ENCODE peak calls at places on chromosomes 4 and X, in four cellular contexts. One of them, this sample, is unnamed.

GRCh38 chr4:160202802-160203201 is 1099.9 kb downstream of the RAPGEF2 start:
- DNase-seq in brain microvascular endothelial cell: peak; percentile 32
- DNase-seq in fibroblast of lung: no peak
- DNase-seq in cardiac muscle cell: no peak
- DNase-seq in this sample: no peak

GRCh38 chrX:111098874-111099273 is 2.9 kb downstream of the PAK3 start:
- DNase-seq in brain microvascular endothelial cell: no peak
- DNase-seq in fibroblast of lung: peak; percentile 3
- DNase-seq in cardiac muscle cell: peak; percentile 75
- DNase-seq in this sample: peak; percentile 34

GRCh38 chr4:77305766-77306165 is 148.8 kb downstream of the CCNG2 start:
- DNase-seq in brain microvascular endothelial cell: no peak
- DNase-seq in fibroblast of lung: no peak
- DNase-seq in cardiac muscle cell: no peak
- DNase-seq in this sample: no peak

GRCh38 chrX:50158616-50159015 is 42.2 kb downstream of the AKAP4 start:
- DNase-seq in brain microvascular endothelial cell: no peak
- DNase-seq in fibroblast of lung: no peak
- DNase-seq in cardiac muscle cell: no peak
- DNase-seq in this sample: no peak

GRCh38 chr4:104351696-104352095 is 143.0 kb downstream of the CXXC4 start:
- DNase-seq in brain microvascular endothelial cell: no peak
- DNase-seq in fibroblast of lung: no peak
- DNase-seq in cardiac muscle cell: no peak
- DNase-seq in this sample: no peak

GRCh38 chrX:39907964-39908616 is 189.7 kb downstream of the BCOR start:
- DNase-seq in brain microvascular endothelial cell: peak; percentile 90
- DNase-seq in fibroblast of lung: peak; percentile 85
- DNase-seq in cardiac muscle cell: peak; percentile 36
- DNase-seq in this sample: no peak

GRCh38 chr4:150515135-150515534 is 66.8 kb upstream of the MAB21L2 start:
- DNase-seq in brain microvascular endothelial cell: no peak
- DNase-seq in fibroblast of lung: peak; percentile 14
- DNase-seq in cardiac muscle cell: no peak
- DNase-seq in this sample: no peak

GRCh38 chr4:143351149-143351691 is 14.5 kb downstream of the GAB1 start:
- DNase-seq in brain microvascular endothelial cell: no peak
- DNase-seq in fibroblast of lung: no peak
- DNase-seq in cardiac muscle cell: no peak
- DNase-seq in this sample: no peak

GRCh38 chr4:57065730-57066482 is 44.3 kb downstream of the IGFBP7 start:
- DNase-seq in brain microvascular endothelial cell: no peak
- DNase-seq in fibroblast of lung: no peak
- DNase-seq in cardiac muscle cell: no peak
- DNase-seq in this sample: no peak

GRCh38 chr4:80731436-80731835 is 299.1 kb upstream of the BMP3 start:
- DNase-seq in brain microvascular endothelial cell: no peak
- DNase-seq in fibroblast of lung: no peak
- DNase-seq in cardiac muscle cell: no peak
- DNase-seq in this sample: no peak

GRCh38 chr4:165766018-165766417 is 107.0 kb upstream of the TLL1 start:
- DNase-seq in brain microvascular endothelial cell: no peak
- DNase-seq in fibroblast of lung: no peak
- DNase-seq in cardiac muscle cell: no peak
- DNase-seq in this sample: no peak

GRCh38 chr4:130524057-130524456 is 1428.1 kb downstream of the C4orf33 start:
- DNase-seq in brain microvascular endothelial cell: no peak
- DNase-seq in fibroblast of lung: no peak
- DNase-seq in cardiac muscle cell: no peak
- DNase-seq in this sample: no peak

GRCh38 chr4:113644398-113644797 is 117.1 kb downstream of the CAMK2D start:
- DNase-seq in brain microvascular endothelial cell: no peak
- DNase-seq in fibroblast of lung: no peak
- DNase-seq in cardiac muscle cell: no peak
- DNase-seq in this sample: no peak

GRCh38 chr4:76088719-76089118 is 14.2 kb downstream of the ART3 start:
- DNase-seq in brain microvascular endothelial cell: no peak
- DNase-seq in fibroblast of lung: no peak
- DNase-seq in cardiac muscle cell: no peak
- DNase-seq in this sample: no peak

GRCh38 chr4:73451978-73452747 is 16.1 kb downstream of the AFP start:
- DNase-seq in brain microvascular endothelial cell: no peak
- DNase-seq in fibroblast of lung: no peak
- DNase-seq in cardiac muscle cell: no peak
- DNase-seq in this sample: no peak

GRCh38 chrX:55161581-55161980 is 58.6 kb upstream of the PAGE5 start:
- DNase-seq in brain microvascular endothelial cell: no peak
- DNase-seq in fibroblast of lung: peak; percentile 1
- DNase-seq in cardiac muscle cell: no peak
- DNase-seq in this sample: no peak

GRCh38 chrX:119145241-119145653 is 17.6 kb upstream of the KIAA1210 start:
- DNase-seq in brain microvascular endothelial cell: no peak
- DNase-seq in fibroblast of lung: peak; percentile 2
- DNase-seq in cardiac muscle cell: peak; percentile 6
- DNase-seq in this sample: no peak

GRCh38 chrX:22090181-22090580 is 58.1 kb downstream of the PHEX start:
- DNase-seq in brain microvascular endothelial cell: peak; percentile 73
- DNase-seq in fibroblast of lung: peak; percentile 82
- DNase-seq in cardiac muscle cell: no peak
- DNase-seq in this sample: no peak

GRCh38 chr4:140251566-140251965 is 97.6 kb upstream of the MAML3 start:
- DNase-seq in brain microvascular endothelial cell: no peak
- DNase-seq in fibroblast of lung: no peak
- DNase-seq in cardiac muscle cell: no peak
- DNase-seq in this sample: no peak

GRCh38 chrX:9627827-9628406 is 137.7 kb downstream of the GPR143 start:
- DNase-seq in brain microvascular endothelial cell: no peak
- DNase-seq in fibroblast of lung: peak; percentile 10
- DNase-seq in cardiac muscle cell: no peak
- DNase-seq in this sample: no peak

GRCh38 chr4:108919229-108919893 is 156.5 kb upstream of the ETNPPL start:
- DNase-seq in brain microvascular endothelial cell: no peak
- DNase-seq in fibroblast of lung: no peak
- DNase-seq in cardiac muscle cell: no peak
- DNase-seq in this sample: no peak

GRCh38 chr4:183504930-183505555 is at the start of gene ING2:
- DNase-seq in brain microvascular endothelial cell: peak; percentile 6
- DNase-seq in fibroblast of lung: no peak
- DNase-seq in cardiac muscle cell: peak; percentile 76
- DNase-seq in this sample: no peak

GRCh38 chr4:108540536-108540935 is 79.8 kb upstream of the RPL34 start:
- DNase-seq in brain microvascular endothelial cell: no peak
- DNase-seq in fibroblast of lung: no peak
- DNase-seq in cardiac muscle cell: no peak
- DNase-seq in this sample: no peak

GRCh38 chr4:146273204-146273901 is 59.0 kb downstream of the REELD1 start:
- DNase-seq in brain microvascular endothelial cell: no peak
- DNase-seq in fibroblast of lung: no peak
- DNase-seq in cardiac muscle cell: no peak
- DNase-seq in this sample: peak; percentile 80

GRCh38 chrX:69082055-69082752 is 83.0 kb downstream of the PJA1 start:
- DNase-seq in brain microvascular endothelial cell: no peak
- DNase-seq in fibroblast of lung: no peak
- DNase-seq in cardiac muscle cell: no peak
- DNase-seq in this sample: no peak

DNA sequence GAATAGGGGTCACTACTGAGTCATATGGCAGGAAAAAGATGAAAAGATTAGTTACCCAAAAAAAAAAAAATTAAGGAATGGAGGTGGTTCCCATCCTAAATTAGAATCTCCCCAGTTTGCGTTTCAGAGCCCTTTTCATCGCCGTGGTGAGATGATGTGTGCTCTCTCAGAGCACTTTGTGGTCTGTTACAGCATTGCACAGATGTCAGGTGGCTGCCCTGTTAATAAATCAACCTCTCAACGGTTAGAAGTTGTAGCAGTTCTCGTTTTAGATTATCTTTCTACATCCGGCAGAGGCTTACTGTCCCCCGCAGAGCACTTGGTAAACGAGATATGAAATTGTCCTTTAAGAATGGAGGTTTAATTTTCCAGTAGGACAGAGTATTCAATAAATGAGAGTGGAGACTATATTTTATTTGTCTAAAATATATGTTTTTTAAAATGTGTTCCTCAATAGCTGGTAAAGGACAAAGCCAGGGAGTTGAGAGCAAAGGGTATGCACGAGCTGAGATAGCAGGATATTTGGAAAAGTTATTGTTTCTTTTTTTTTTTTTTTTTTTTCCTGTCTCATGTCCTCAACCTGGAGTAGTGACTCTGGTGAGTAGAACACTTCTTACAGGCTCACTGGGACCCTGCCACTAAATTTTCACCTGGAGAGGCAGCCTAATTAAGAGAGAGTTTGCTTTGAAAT is 26.9 kb downstream of the AFF1 start:
- DNase-seq in brain microvascular endothelial cell: no peak
- DNase-seq in fibroblast of lung: peak; percentile 51
- DNase-seq in cardiac muscle cell: peak; percentile 81
- DNase-seq in this sample: peak; percentile 56
- H3K4me3 ChIP-seq in brain microvascular endothelial cell: no peak overlapping the region
- H3K4me3 ChIP-seq in fibroblast of lung: no peak overlapping the region
- H3K4me3 ChIP-seq in cardiac muscle cell: no peak overlapping the region
- H3K4me3 ChIP-seq in this sample: peak overlapping the region; percentile 39

DNA sequence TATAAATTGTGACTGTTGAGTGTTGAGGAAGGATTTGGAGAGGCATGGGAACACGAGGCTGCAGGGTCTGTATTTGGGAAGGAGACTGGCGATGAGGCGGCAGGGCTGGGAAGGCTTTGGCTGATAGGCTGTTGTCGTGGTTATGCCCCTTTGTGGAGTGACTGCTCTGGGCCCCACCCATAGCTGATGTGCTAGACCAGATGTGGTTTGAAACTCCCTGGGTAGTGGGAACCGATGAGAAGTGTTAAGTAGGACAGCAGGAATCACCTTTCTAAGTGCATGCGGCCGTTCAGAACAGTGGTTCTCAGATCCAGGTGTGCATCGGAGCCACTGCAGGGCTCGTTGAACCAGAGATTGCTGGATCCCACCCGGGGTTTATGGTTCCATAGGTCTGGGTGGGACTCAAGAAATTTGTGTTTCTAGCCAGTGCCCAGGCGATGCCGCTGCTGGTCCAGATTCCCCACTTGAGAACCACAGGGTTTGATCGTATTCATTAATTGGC is 42.3 kb downstream of the TBC1D14 start:
- DNase-seq in brain microvascular endothelial cell: no peak
- DNase-seq in fibroblast of lung: no peak
- DNase-seq in cardiac muscle cell: no peak
- DNase-seq in this sample: no peak
- H3K36me3 ChIP-seq in brain microvascular endothelial cell: no peaks in the 10 kb centered on the region
- H3K36me3 ChIP-seq in fibroblast of lung: no peaks in the 10 kb centered on the region
- H3K36me3 ChIP-seq in cardiac muscle cell: no peaks in the 10 kb centered on the region
- H3K36me3 ChIP-seq in this sample: no peaks in the 10 kb centered on the region

DNA sequence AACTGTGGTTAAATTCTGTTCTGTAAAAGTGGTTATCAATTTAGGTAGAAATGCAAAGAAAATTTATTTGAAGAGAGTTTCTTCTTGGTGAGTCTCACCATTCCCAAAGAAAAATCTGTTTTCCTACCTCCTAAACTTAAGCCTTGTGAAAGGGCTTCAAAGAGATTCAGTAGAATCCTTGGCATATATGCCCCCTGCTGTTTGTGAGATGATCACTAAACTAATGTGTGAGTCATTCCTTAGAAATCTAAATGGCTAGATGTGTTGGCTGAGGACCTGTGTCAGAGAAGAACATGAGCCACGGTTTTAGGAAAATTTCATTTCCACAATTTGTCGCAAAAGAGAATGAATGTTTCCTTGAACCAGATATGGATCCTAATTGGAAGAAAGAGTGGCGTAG is 260.9 kb downstream of the SLC7A11 start:
- DNase-seq in brain microvascular endothelial cell: peak; percentile 40
- DNase-seq in fibroblast of lung: peak; percentile 53
- DNase-seq in cardiac muscle cell: no peak
- DNase-seq in this sample: no peak
- TF ChIP-seq CTCF in brain microvascular endothelial cell: peak; percentile 22
- TF ChIP-seq CTCF in fibroblast of lung: peak; percentile 24
- TF ChIP-seq CTCF in cardiac muscle cell: peak; percentile 35
- TF ChIP-seq CTCF in this sample: no peak

GRCh38 chr4:87213425-87213824 is 7.0 kb downstream of the KLHL8 start:
- DNase-seq in brain microvascular endothelial cell: no peak
- DNase-seq in fibroblast of lung: peak; percentile 71
- DNase-seq in cardiac muscle cell: no peak
- DNase-seq in this sample: no peak
- H3K4me3 ChIP-seq in brain microvascular endothelial cell: no peak overlapping the region
- H3K4me3 ChIP-seq in fibroblast of lung: no peak overlapping the region
- H3K4me3 ChIP-seq in cardiac muscle cell: no peak overlapping the region
- H3K4me3 ChIP-seq in this sample: no peak overlapping the region